ENCODE peak calls at places on chromosomes 5 and 9, in five cellular contexts. P is suprapubic skin, G is dorsolateral prefrontal cortex, Z is uterus, X is cardiac muscle cell. L is an unnamed sample.

GRCh38 chr5:109656829-109657228 is 32.9 kb upstream of the MAN2A1 start:
- DNase-seq in Z (peak), X (no peak), G (no peak), P (no peak), L (no peak)

GRCh38 chr9:70600479-70600878 is 186.0 kb upstream of the KLF9 start:
- DNase-seq in Z (peak), P (no peak), X (no peak), G (no peak), L (no peak)

GRCh38 chr5:80825780-80826460 is 134.2 kb upstream of the RASGRF2 start:
- DNase-seq in Z (no peak), P (no peak), X (no peak), G (no peak), L (no peak)

GRCh38 chr9:121278535-121279169 is 10.7 kb downstream of the GSN start:
- DNase-seq in P (peak), X (peak), Z (peak), G (no peak), L (peak)

GRCh38 chr9:128946945-128947422 is 419 bp downstream of the DOLK start:
- DNase-seq in G (peak), P (peak), Z (no peak), X (peak), L (no peak)

GRCh38 chr9:88998506-88998905 is 7.2 kb downstream of the S1PR3 start:
- DNase-seq in P (no peak), G (no peak), Z (no peak), X (peak), L (no peak)

GRCh38 chr5:41695920-41696582 is 174.2 kb downstream of the OXCT1 start:
- DNase-seq in P (no peak), Z (no peak), G (no peak), X (no peak), L (no peak)

GRCh38 chr9:34500623-34501267 is 22.0 kb downstream of the ENHO start:
- DNase-seq in X (peak), G (peak), Z (peak), P (no peak), L (peak)

GRCh38 chr5:75640826-75641225 is 29.6 kb downstream of the ANKDD1B start:
- DNase-seq in Z (no peak), G (no peak), P (no peak), X (no peak), L (no peak)

GRCh38 chr5:80584770-80585169 is 14.7 kb upstream of the ANKRD34B start:
- DNase-seq in Z (no peak), X (no peak), G (no peak), P (no peak), L (no peak)

GRCh38 chr5:33306758-33307157 is 134.0 kb upstream of the TARS1 start:
- DNase-seq in G (no peak), X (no peak), Z (no peak), P (no peak), L (no peak)

GRCh38 chr9:91422832-91423711 is 560 bp downstream of the NFIL3 start:
- DNase-seq in G (peak), Z (peak), P (peak), X (peak), L (peak)

GRCh38 chr5:113047733-113048652 is 71.4 kb downstream of the DCP2 start:
- DNase-seq in P (no peak), G (no peak), X (no peak), Z (no peak), L (no peak)

GRCh38 chr9:6153425-6153824 is 62.2 kb upstream of the IL33 start:
- DNase-seq in P (no peak), Z (no peak), G (no peak), X (no peak), L (no peak)

GRCh38 chr5:79237735-79238560 is 2.0 kb downstream of the JMY start:
- DNase-seq in Z (no peak), P (no peak), X (no peak), G (no peak), L (no peak)

GRCh38 chr5:106634375-106634774 is 1036.4 kb downstream of the EFNA5 start:
- DNase-seq in P (no peak), Z (no peak), X (no peak), G (no peak), L (no peak)

GRCh38 chr5:40490464-40491083 is 189.1 kb upstream of the PTGER4 start:
- DNase-seq in G (no peak), X (no peak), P (no peak), Z (no peak), L (no peak)

GRCh38 chr5:1011741-1012315 is 3.2 kb downstream of the NKD2 start:
- DNase-seq in G (no peak), P (peak), Z (no peak), X (no peak), L (peak)

GRCh38 chr5:179820127-179820482 is 600 bp upstream of the SQSTM1 start:
- DNase-seq in P (no peak), Z (no peak), X (no peak), G (no peak), L (no peak)

GRCh38 chr5:139925650-139926640 is 117.2 kb downstream of the NRG2 start:
- DNase-seq in G (no peak), X (no peak), P (no peak), Z (no peak), L (no peak)

GRCh38 chr9:86854898-86855523 is 92.3 kb downstream of the GAS1 start:
- DNase-seq in Z (peak), X (peak), G (no peak), P (no peak), L (peak)

GRCh38 chr5:36944607-36945225 is 68.1 kb downstream of the NIPBL start:
- DNase-seq in G (no peak), X (peak), Z (no peak), P (no peak), L (no peak)

GRCh38 chr9:86413966-86414880 is 60.0 kb upstream of the TUT7 start:
- DNase-seq in Z (no peak), X (peak), G (no peak), P (no peak), L (no peak)

GRCh38 chr9:13823021-13823420 is 490.9 kb downstream of the NFIB start:
- DNase-seq in X (no peak), P (no peak), Z (no peak), G (no peak), L (no peak)

GRCh38 chr5:115306011-115306530 is 9.6 kb upstream of the CCDC112 start:
- DNase-seq in P (no peak), G (no peak), X (no peak), Z (no peak), L (no peak)

GRCh38 chr5:138032028-138032571 is 779 bp downstream of the FAM13B start:
- DNase-seq in P (no peak), Z (peak), X (peak), G (no peak), L (no peak)

GRCh38 chr9:127144670-127145458 is 22.4 kb upstream of the ANGPTL2 start:
- DNase-seq in Z (peak), G (no peak), P (no peak), X (peak), L (no peak)

GRCh38 chr5:159605585-159605984 is 275.3 kb upstream of the IL12B start:
- DNase-seq in X (peak), P (no peak), G (no peak), Z (no peak), L (no peak)

GRCh38 chr9:22773501-22774220 is 327.0 kb downstream of the DMRTA1 start:
- DNase-seq in Z (no peak), X (no peak), G (no peak), P (no peak), L (no peak)

DNA sequence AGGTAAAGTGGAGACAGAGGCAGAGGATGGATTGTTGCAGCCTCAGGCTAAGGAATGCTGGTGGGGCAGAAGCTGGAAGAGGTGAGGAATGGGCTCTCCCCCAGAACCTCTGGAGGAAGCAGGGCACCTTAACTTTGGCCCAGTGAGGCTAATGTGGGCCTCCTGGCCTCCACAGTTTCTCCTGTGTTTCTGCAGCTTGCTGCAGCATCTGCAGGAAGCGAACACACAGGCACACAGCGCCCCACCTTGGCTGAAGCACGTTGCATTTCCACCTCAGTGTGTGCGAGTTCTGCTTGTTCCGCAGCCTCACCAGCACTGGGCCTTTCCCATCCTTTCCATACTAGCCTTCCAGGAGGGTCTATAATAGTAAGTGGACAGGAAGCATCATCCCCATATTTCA is 27.2 kb upstream of the ASS1 start:
- DNase-seq in P (no peak), Z (no peak), X (no peak), G (no peak), L (no peak)
- TF ChIP-seq CTCF in P (no peak), Z (no peak), X (no peak), G (no peak), L (no peak)

DNA sequence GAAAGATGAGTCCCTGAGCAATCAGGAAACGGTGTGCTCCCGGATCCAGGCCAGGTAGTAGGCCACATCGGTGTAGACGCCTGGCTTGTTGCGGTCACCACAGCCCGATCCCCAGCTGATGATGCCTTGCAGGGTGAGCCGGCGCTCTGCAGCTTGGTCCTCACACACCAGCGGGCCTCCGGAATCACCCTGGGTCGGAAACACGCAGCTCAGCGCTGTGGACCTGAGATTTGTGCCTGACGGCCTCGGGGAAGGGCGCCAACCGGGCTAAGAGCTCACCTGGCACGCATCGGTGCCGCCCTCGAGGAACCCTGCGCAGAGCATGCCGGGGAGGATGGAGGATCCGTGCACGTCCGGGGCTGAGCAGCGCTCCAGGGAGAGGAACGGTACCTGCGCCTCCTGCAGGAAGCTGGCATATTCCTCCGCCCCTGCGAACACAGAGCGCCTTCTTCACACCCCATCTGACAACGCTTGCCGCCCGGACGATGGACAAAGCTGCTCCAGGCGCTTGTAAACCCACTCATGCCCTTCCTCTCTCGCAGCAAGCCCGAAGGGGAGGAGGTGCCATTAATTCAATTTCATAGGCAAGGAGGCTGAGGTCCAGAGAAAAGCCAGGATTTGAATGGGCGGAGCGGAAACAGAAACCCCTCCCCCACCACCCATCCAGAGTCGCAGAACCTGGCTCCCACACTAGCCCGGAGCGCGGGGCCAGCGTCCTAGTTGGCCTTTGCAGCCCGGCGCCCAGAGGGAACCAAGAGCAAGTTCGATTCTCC is 2.0 kb upstream of the PFN3 start:
- DNase-seq in Z (no peak), G (peak), P (no peak), X (peak), L (peak)
- TF ChIP-seq CTCF in Z (peak), G (no peak), P (peak), X (peak), L (peak)

GRCh38 chr5:148002471-148002870 is 61.3 kb upstream of the SPINK5 start:
- DNase-seq in Z (no peak), X (no peak), G (no peak), P (no peak), L (no peak)

GRCh38 chr5:148011407-148012124 is 52.2 kb upstream of the SPINK5 start:
- DNase-seq in X (no peak), G (no peak), Z (no peak), P (no peak), L (no peak)

GRCh38 chr5:148000036-148000435 is 63.7 kb upstream of the SPINK5 start:
- DNase-seq in G (no peak), Z (no peak), P (no peak), X (no peak), L (no peak)

GRCh38 chr5:148003226-148003625 is 60.6 kb upstream of the SPINK5 start:
- DNase-seq in X (no peak), Z (no peak), G (no peak), P (no peak), L (no peak)

DNA sequence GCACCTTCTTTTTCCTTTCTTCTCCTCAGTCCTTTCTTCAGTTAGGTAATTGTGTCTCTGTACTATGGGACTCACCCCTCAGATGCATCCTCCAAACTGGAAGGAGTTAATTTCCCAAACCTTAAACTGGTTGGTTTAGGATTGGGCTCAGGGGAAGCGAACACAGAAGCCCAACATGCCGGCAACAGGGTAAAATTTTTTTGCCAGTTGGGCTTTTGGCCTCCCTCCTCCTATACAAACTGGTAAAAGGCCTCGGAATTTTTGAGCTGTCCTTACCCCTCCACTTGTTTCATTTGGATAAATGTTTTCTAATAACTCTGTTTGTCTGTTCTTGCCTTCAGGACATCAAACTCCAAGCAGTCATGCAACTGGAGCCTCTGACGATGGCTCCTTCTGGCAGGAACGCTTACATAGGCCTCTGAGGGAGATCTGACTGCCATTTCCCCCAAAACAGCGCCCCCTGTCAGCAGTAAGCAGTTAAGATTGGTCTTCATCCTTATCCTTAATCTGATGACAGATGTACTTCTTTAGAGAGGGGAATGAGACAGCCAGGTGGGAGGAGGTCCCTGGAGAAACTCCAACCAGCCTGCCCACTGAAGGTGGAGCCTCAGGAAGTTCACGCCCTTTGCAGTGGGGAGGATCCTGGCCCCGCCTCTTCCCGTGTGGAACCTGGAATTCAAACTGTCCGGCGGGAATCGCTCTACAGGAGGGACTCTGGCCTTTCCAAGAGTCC is 57.8 kb upstream of the SPINK5 start:
- DNase-seq in X (no peak), P (no peak), Z (no peak), G (no peak), L (peak)
- TF ChIP-seq CTCF in X (no peak), P (no peak), Z (no peak), G (no peak), L (no peak)

GRCh38 chr5:84092738-84093137 is 291.9 kb downstream of the EDIL3 start:
- DNase-seq in P (no peak), Z (no peak), X (no peak), G (no peak), L (no peak)

GRCh38 chr5:84091400-84091799 is 293.3 kb downstream of the EDIL3 start:
- DNase-seq in G (no peak), P (no peak), X (no peak), Z (no peak), L (no peak)

GRCh38 chr5:84086517-84086916 is 298.2 kb downstream of the EDIL3 start:
- DNase-seq in G (no peak), X (no peak), Z (no peak), P (no peak), L (no peak)

GRCh38 chr5:84085387-84086041 is 299.2 kb downstream of the EDIL3 start:
- DNase-seq in G (no peak), P (no peak), X (no peak), Z (no peak), L (no peak)

GRCh38 chr5:84088996-84089395 is 295.7 kb downstream of the EDIL3 start:
- DNase-seq in G (no peak), X (no peak), Z (no peak), P (no peak), L (no peak)
- TF ChIP-seq CTCF in G (no peak), X (peak), Z (no peak), P (no peak), L (no peak)

DNA sequence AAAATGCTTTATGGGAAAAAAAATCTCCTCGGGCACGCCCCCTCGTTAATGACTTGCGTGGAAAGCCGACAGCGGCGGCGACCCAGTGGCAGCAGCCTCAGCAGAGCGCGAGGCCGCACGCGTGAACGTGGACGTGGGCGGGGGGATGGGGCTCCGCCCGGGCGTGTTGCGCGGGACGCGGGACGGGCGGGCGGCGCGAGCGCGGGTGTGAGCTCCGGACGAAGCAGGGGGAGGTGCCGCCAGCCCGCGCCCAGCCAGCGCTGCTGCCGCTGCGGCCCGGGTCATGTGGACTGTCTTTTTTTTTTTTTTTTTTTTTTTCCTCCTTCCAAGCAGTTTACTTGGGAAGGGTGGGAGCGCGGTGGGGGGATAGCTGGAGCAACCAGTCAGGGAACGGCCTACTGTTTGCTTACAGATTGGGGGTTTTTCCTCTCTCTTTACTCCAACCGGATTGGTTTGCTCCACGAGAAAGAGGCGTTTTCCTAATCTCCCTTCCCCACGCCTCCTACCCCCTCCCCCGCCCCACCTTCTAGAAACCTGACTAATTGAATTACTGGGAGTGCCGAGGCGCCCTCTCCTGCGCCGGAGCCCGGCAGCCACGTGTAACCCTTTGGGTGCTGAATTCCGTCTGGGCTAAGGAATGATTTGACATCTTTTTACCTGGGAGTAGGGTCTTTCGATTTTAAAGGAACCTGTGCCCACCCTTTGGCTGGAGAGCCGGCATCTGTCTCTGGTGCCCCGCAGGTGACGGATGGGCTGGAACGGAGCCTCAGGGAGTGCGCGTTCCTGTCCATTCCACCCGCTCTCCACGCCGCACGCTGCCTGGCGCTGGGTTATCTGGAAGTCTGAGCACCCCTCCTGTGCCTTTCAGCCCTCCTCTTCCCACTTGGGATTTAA is 1.7 kb upstream of the EFNA5 start:
- DNase-seq in Z (peak), X (peak), P (peak), G (peak), L (peak)
- TF ChIP-seq CTCF in Z (no peak), X (no peak), P (no peak), G (no peak), L (no peak)

GRCh38 chr5:76836181-76836580 is 13.6 kb upstream of the S100Z start:
- DNase-seq in G (no peak), P (no peak), Z (no peak), X (no peak), L (no peak)
- TF ChIP-seq CTCF in G (no peak), P (no peak), Z (no peak), X (no peak), L (no peak)

GRCh38 chr5:98349990-98350365 is 423.5 kb upstream of the RGMB start:
- DNase-seq in X (no peak), G (no peak), Z (no peak), P (no peak), L (no peak)
- TF ChIP-seq CTCF in X (no peak), G (no peak), Z (no peak), P (no peak), L (no peak)

GRCh38 chr5:77832166-77832770 is 56.1 kb upstream of the TBCA start:
- DNase-seq in P (no peak), Z (no peak), G (no peak), X (no peak), L (no peak)

GRCh38 chr5:77832938-77833337 is 56.8 kb upstream of the TBCA start:
- DNase-seq in X (no peak), Z (no peak), G (no peak), P (no peak), L (no peak)

DNA sequence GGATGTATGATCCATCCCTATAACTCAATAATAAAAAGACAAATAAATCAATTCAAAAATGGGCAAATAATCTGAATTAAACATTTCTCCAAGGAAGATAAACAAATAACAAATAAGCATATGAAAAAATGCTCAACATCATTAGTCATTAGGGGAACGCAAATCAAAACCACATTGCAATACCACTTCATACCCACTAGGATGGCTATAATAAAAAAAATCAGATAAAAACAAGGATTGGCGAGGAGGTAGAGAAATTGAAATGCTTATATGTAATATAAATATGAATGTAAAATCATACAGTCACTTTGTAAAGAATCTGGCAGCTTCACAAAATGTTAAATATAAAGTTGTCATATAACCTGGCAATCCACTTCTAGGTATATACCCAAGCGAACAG is 52.3 kb upstream of the TBCA start:
- DNase-seq in X (no peak), Z (no peak), P (no peak), G (no peak), L (no peak)
- TF ChIP-seq CTCF in X (peak), Z (no peak), P (no peak), G (peak), L (peak)

L was measured in nephron progenitor cell.